ENCODE peak calls at places on chromosomes 11 and 22, in five cellular contexts. J is HepG2, W is K562, O is GM12892, T is GM12878. Q is an unnamed sample.

GRCh38 chr22:19845369-19845722 is 9.3 kb downstream of the GNB1L start:
- DNase-seq in J (no peak), W (no peak), O (no peak), T (no peak), Q (no peak)

GRCh38 chr11:119983240-119983732 is 154.6 kb downstream of the TRIM29 start:
- DNase-seq in J (no peak), W (peak; percentile 11), O (no peak), T (no peak), Q (no peak)

GRCh38 chr22:45984316-45984916 is 7.5 kb upstream of the WNT7B start:
- DNase-seq in J (no peak), W (no peak), O (no peak), T (no peak), Q (no peak)

GRCh38 chr11:128468106-128468505 is 119.3 kb downstream of the ETS1 start:
- DNase-seq in J (no peak), W (no peak), O (no peak), T (no peak), Q (no peak)

GRCh38 chr11:65640483-65641207 is 2.7 kb downstream of the SIPA1 start:
- DNase-seq in J (no peak), W (no peak), O (no peak), T (no peak), Q (no peak)

GRCh38 chr22:17501679-17502285 is 61.5 kb upstream of the SLC25A18 start:
- DNase-seq in J (peak; percentile 63), W (peak; percentile 75), O (peak; percentile 22), T (peak; percentile 57), Q (peak; percentile 39)

GRCh38 chr22:31302021-31302420 is 9.7 kb upstream of the PIK3IP1 start:
- DNase-seq in J (no peak), W (no peak), O (no peak), T (no peak), Q (no peak)

GRCh38 chr11:83724704-83725114 is 438.5 kb upstream of the CCDC90B start:
- DNase-seq in J (no peak), W (no peak), O (no peak), T (no peak), Q (no peak)

GRCh38 chr11:62732830-62733229 is 4.5 kb downstream of the TTC9C start:
- DNase-seq in J (peak; percentile 43), W (no peak), O (no peak), T (no peak), Q (no peak)

GRCh38 chr22:41873391-41873790 is 40.5 kb downstream of the SREBF2 start:
- DNase-seq in J (no peak), W (no peak), O (no peak), T (no peak), Q (no peak)

GRCh38 chr11:6629892-6630631 is 10.8 kb upstream of the TPP1 start:
- DNase-seq in J (no peak), W (no peak), O (no peak), T (no peak), Q (no peak)

GRCh38 chr11:68687986-68688385 is 3.6 kb downstream of the GAL start:
- DNase-seq in J (no peak), W (no peak), O (no peak), T (no peak), Q (no peak)

GRCh38 chr11:95653099-95653498 is 136.5 kb downstream of the FAM76B start:
- DNase-seq in J (no peak), W (no peak), O (no peak), T (no peak), Q (no peak)

GRCh38 chr22:34035209-34035608 is 114.9 kb upstream of the LARGE1 start:
- DNase-seq in J (no peak), W (no peak), O (no peak), T (no peak), Q (no peak)
- TF ChIP-seq POLR2A in J (no peak), W (no peak), O (no peak), T (no peak), Q (no peak)

GRCh38 chr22:49034836-49035817 is 792.5 kb downstream of the BRD1 start:
- DNase-seq in J (no peak), W (no peak), O (no peak), T (no peak), Q (no peak)
- TF ChIP-seq TAF1 in J (no peak), W (no peak), O (no peak), T (no peak), Q (no peak)

GRCh38 chr22:50544746-50545253 is 899 bp upstream of the KLHDC7B start:
- DNase-seq in J (no peak), W (no peak), O (no peak), T (no peak), Q (no peak)

GRCh38 chr22:50548046-50548912 is 2.6 kb downstream of the KLHDC7B start:
- DNase-seq in J (no peak), W (no peak), O (peak; percentile 77), T (no peak), Q (peak; percentile 81)

GRCh38 chr22:50545522-50546325 is at the start of gene KLHDC7B:
- DNase-seq in J (no peak), W (no peak), O (no peak), T (no peak), Q (no peak)

GRCh38 chr22:50547231-50547851 is 1.6 kb downstream of the KLHDC7B start:
- DNase-seq in J (no peak), W (no peak), O (no peak), T (no peak), Q (no peak)

DNA sequence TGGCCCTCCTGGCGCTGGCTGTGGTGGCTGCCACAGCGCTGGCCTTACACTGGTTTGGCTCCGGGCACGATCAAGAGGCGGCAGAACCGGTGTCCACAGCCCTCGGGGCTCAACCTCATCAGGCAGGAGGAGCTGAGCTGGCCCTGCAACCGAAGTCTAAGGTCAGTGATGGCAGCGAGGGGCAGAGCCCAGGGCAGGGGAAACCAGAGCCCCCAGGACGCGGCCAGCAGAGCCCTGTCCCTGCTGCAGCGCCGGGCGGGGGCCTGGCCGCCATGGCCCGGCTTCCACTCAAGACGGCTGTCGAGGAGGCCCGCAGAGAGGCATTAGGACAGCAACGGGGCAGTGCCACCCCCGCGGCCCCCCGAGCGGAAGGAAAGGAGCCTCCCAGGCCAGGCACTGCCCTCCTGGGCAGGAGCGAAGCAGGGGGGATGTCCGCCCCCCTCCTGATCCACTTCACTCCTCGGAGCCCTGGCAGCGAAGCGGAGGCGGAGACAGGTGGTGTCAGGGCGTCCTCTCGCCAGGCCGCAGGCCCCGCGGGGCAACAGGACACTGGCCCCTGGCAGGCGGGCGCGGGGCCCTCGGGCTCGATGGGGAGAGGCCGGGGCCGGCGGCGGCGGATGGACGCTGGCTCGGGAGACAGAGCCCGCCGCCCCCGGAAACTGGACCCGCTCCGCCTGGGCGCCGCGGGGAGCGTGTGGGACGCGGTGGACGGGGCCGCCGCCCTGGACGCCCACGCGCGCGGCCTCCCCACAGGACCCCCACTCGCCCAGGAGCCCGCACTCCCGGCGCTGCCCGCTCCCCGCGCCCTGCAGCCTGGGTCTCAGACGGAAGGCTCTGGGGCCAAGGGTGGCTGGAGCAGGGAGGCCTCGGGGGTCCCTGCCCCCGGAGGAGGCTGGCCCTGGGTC is 879 bp downstream of the KLHDC7B start:
- DNase-seq in J (no peak), W (no peak), O (no peak), T (no peak), Q (no peak)
- TF ChIP-seq POLR2A in J (no peak), W (no peak), O (no peak), T (no peak), Q (no peak)

GRCh38 chr11:10382518-10382917 is 72.5 kb upstream of the AMPD3 start:
- DNase-seq in J (no peak), W (peak; percentile 70), O (no peak), T (no peak), Q (no peak)
- TF ChIP-seq TAF1 in J (no peak), W (no peak), O (no peak), T (no peak), Q (no peak)

GRCh38 chr11:86066033-86066432 is 2.9 kb downstream of the PICALM start:
- DNase-seq in J (no peak), W (no peak), O (no peak), T (no peak), Q (no peak)

GRCh38 chr11:86068951-86069407 is at the start of gene PICALM:
- DNase-seq in J (peak; percentile 96), W (peak; percentile 100), O (peak; percentile 82), T (peak; percentile 97), Q (peak; percentile 82)

GRCh38 chr11:86068138-86068861 is 584 bp downstream of the PICALM start:
- DNase-seq in J (peak; percentile 6), W (peak; percentile 75), O (peak; percentile 12), T (no peak), Q (no peak)

GRCh38 chr11:86066606-86067229 is 2.2 kb downstream of the PICALM start:
- DNase-seq in J (no peak), W (no peak), O (no peak), T (no peak), Q (no peak)

GRCh38 chr11:86067230-86068137 is 1.4 kb downstream of the PICALM start:
- DNase-seq in J (peak; percentile 83), W (peak; percentile 67), O (no peak), T (no peak), Q (no peak)
- TF ChIP-seq POLR2A in J (no peak), W (no peak), O (no peak), T (no peak), Q (no peak)

GRCh38 chr22:26852176-26852575 is 194.8 kb downstream of the MIAT start:
- DNase-seq in J (no peak), W (peak; percentile 19), O (no peak), T (no peak), Q (no peak)
- TF ChIP-seq TAF1 in J (no peak), W (no peak), O (no peak), T (no peak), Q (no peak)

GRCh38 chr11:108643974-108644373 is 20.9 kb upstream of the DDX10 start:
- DNase-seq in J (no peak), W (no peak), O (no peak), T (no peak), Q (no peak)
- TF ChIP-seq POLR2A in J (no peak), W (no peak), O (no peak), T (no peak), Q (no peak)

GRCh38 chr22:44575344-44576268 is 77.6 kb upstream of the RTL6 start:
- DNase-seq in J (no peak), W (no peak), O (no peak), T (no peak), Q (no peak)
- TF ChIP-seq TAF1 in J (no peak), W (no peak), O (no peak), T (no peak), Q (no peak)

GRCh38 chr22:24601217-24602104 is 1.5 kb upstream of the GGT1 start:
- DNase-seq in J (peak; percentile 66), W (no peak), O (no peak), T (no peak), Q (no peak)
- TF ChIP-seq POLR2A in J (peak; percentile 71), W (no peak), O (no peak), T (no peak), Q (no peak)